ENCODE peak calls at places on chromosome 4, in six cellular contexts. Z, Q, K, I, V and X are unnamed samples.

GRCh38 chr4:73446336-73446938 is 10.4 kb downstream of the AFP start:
- DNase-seq in Z (no peak), Q (no peak), K (peak; percentile 30), I (peak; percentile 26), V (no peak), X (no peak)

GRCh38 chr4:91116861-91117260 is 989.7 kb downstream of the CCSER1 start:
- DNase-seq in Z (no peak), Q (no peak), K (no peak), I (peak; percentile 3), V (no peak), X (no peak)

GRCh38 chr4:23966720-23967119 is 76.9 kb upstream of the PPARGC1A start:
- DNase-seq in Z (no peak), Q (no peak), K (no peak), I (no peak), V (no peak), X (no peak)

GRCh38 chr4:123104275-123104674 is 181.9 kb upstream of the NUDT6 start:
- DNase-seq in Z (no peak), Q (no peak), K (no peak), I (peak; percentile 12), V (no peak), X (no peak)

GRCh38 chr4:108070775-108071174 is 81.1 kb downstream of the HADH start:
- DNase-seq in Z (no peak), Q (no peak), K (no peak), I (no peak), V (no peak), X (no peak)

GRCh38 chr4:10123227-10124101 is 6.9 kb upstream of the WDR1 start:
- DNase-seq in Z (peak; percentile 41), Q (no peak), K (no peak), I (no peak), V (peak; percentile 58), X (peak; percentile 76)

GRCh38 chr4:123433573-123433972 is 37.0 kb downstream of the SPRY1 start:
- DNase-seq in Z (no peak), Q (no peak), K (no peak), I (no peak), V (no peak), X (peak; percentile 24)

GRCh38 chr4:1084796-1085403 is 28.5 kb downstream of the RNF212 start:
- DNase-seq in Z (no peak), Q (no peak), K (no peak), I (no peak), V (no peak), X (no peak)

GRCh38 chr4:48698029-48698901 is 81.8 kb downstream of the FRYL start:
- DNase-seq in Z (no peak), Q (no peak), K (no peak), I (peak; percentile 85), V (peak; percentile 86), X (peak; percentile 19)

GRCh38 chr4:853416-853781 is 27.5 kb upstream of the CPLX1 start:
- DNase-seq in Z (no peak), Q (no peak), K (no peak), I (no peak), V (no peak), X (no peak)